ENCODE peak calls at places on chromosomes 13 and 19, in seven cellular contexts. P, U, O, D, Z, B and T are unnamed samples.

GRCh38 chr13:75049936-75050335 is 432.0 kb downstream of the TBC1D4 start:
- DNase-seq in P (no peak), U (no peak), O (no peak), D (no peak), Z (no peak), B (no peak), T (no peak)

GRCh38 chr13:76829572-76830327 is 56.5 kb downstream of the KCTD12 start:
- DNase-seq in P (no peak), U (no peak), O (no peak), D (no peak), Z (no peak), B (no peak), T (no peak)

GRCh38 chr19:3167533-3168272 is 10.9 kb upstream of the S1PR4 start:
- DNase-seq in P (no peak), U (no peak), O (no peak), D (no peak), Z (no peak), B (no peak), T (no peak)

GRCh38 chr13:91056746-91057145 is 290.7 kb upstream of the MIR17HG start:
- DNase-seq in P (no peak), U (no peak), O (no peak), D (no peak), Z (no peak), B (no peak), T (peak)

GRCh38 chr19:55830656-55831055 is 1.1 kb downstream of the NLRP11 start:
- DNase-seq in P (no peak), U (no peak), O (no peak), D (no peak), Z (no peak), B (no peak), T (no peak)

GRCh38 chr19:39467941-39468340 is 12.7 kb upstream of the TIMM50 start:
- DNase-seq in P (no peak), U (no peak), O (no peak), D (no peak), Z (no peak), B (no peak), T (no peak)

GRCh38 chr19:19352823-19353222 is 32.2 kb downstream of the MAU2 start:
- DNase-seq in P (no peak), U (no peak), O (no peak), D (no peak), Z (no peak), B (no peak), T (no peak)

GRCh38 chr19:40803857-40804782 is 5.1 kb downstream of the EGLN2 start:
- DNase-seq in P (no peak), U (no peak), O (no peak), D (no peak), Z (no peak), B (no peak), T (peak)

GRCh38 chr19:3699071-3699740 is 1.1 kb downstream of the PIP5K1C start:
- DNase-seq in P (peak), U (peak), O (no peak), D (no peak), Z (peak), B (peak), T (no peak)

GRCh38 chr13:44748439-44748838 is 172.3 kb upstream of the TSC22D1 start:
- DNase-seq in P (no peak), U (no peak), O (no peak), D (no peak), Z (no peak), B (no peak), T (no peak)

GRCh38 chr19:50333235-50333736 is 4.1 kb upstream of the KCNC3 start:
- DNase-seq in P (peak), U (peak), O (no peak), D (no peak), Z (peak), B (peak), T (peak)

GRCh38 chr19:2332341-2333026 is 4.0 kb downstream of the SPPL2B start:
- DNase-seq in P (no peak), U (no peak), O (no peak), D (no peak), Z (no peak), B (no peak), T (peak)

GRCh38 chr13:55307909-55308308 is 1832.8 kb upstream of the PRR20A start:
- DNase-seq in P (no peak), U (no peak), O (no peak), D (no peak), Z (no peak), B (no peak), T (no peak)

GRCh38 chr19:6048348-6048747 is 62.0 kb downstream of the RFX2 start:
- DNase-seq in P (peak), U (no peak), O (no peak), D (no peak), Z (no peak), B (no peak), T (no peak)

GRCh38 chr19:49895566-49896297 is 955 bp downstream of the IL4I1 start:
- DNase-seq in P (no peak), U (no peak), O (no peak), D (no peak), Z (no peak), B (no peak), T (no peak)

GRCh38 chr19:33392341-33393285 is 19.1 kb downstream of the CEBPG start:
- DNase-seq in P (no peak), U (no peak), O (no peak), D (no peak), Z (no peak), B (no peak), T (no peak)

GRCh38 chr13:35744566-35745203 is 268.2 kb upstream of the MAB21L1 start:
- DNase-seq in P (no peak), U (no peak), O (no peak), D (no peak), Z (peak), B (no peak), T (no peak)

GRCh38 chr13:33678084-33678483 is 139.9 kb upstream of the RFC3 start:
- DNase-seq in P (no peak), U (no peak), O (no peak), D (no peak), Z (no peak), B (no peak), T (peak)

GRCh38 chr13:100532836-100533435 is 55.7 kb downstream of the GGACT start:
- DNase-seq in P (peak), U (no peak), O (no peak), D (no peak), Z (no peak), B (no peak), T (no peak)

GRCh38 chr13:102911336-102911735 is 65.5 kb downstream of the ERCC5 start:
- DNase-seq in P (no peak), U (peak), O (peak), D (no peak), Z (no peak), B (no peak), T (no peak)

GRCh38 chr13:25848822-25849740 is 202.7 kb downstream of the SHISA2 start:
- DNase-seq in P (no peak), U (no peak), O (no peak), D (no peak), Z (no peak), B (no peak), T (no peak)

GRCh38 chr19:15177269-15178116 is 23.3 kb downstream of the NOTCH3 start:
- DNase-seq in P (peak), U (peak), O (no peak), D (peak), Z (peak), B (peak), T (no peak)

GRCh38 chr13:30908416-30908980 is 2.4 kb downstream of the MEDAG start:
- DNase-seq in P (no peak), U (no peak), O (no peak), D (no peak), Z (peak), B (peak), T (no peak)

GRCh38 chr13:39023316-39023715 is 14.6 kb downstream of the PROSER1 start:
- DNase-seq in P (no peak), U (no peak), O (no peak), D (no peak), Z (peak), B (peak), T (no peak)

GRCh38 chr19:18053571-18054219 is 33.0 kb downstream of the IL12RB1 start:
- DNase-seq in P (no peak), U (no peak), O (no peak), D (peak), Z (peak), B (peak), T (no peak)

GRCh38 chr19:8988204-8988603 is 22.0 kb downstream of the MUC16 start:
- DNase-seq in P (no peak), U (no peak), O (no peak), D (no peak), Z (no peak), B (no peak), T (no peak)

GRCh38 chr13:49792550-49793324 is at the start of gene KPNA3:
- DNase-seq in P (peak), U (peak), O (peak), D (peak), Z (peak), B (peak), T (peak)

GRCh38 chr13:49789961-49790360 is 2.5 kb downstream of the KPNA3 start:
- DNase-seq in P (no peak), U (no peak), O (no peak), D (no peak), Z (no peak), B (no peak), T (no peak)

GRCh38 chr13:49791753-49792549 is 531 bp downstream of the KPNA3 start:
- DNase-seq in P (no peak), U (peak), O (no peak), D (no peak), Z (peak), B (peak), T (peak)

GRCh38 chr13:49786609-49787008 is 5.9 kb downstream of the KPNA3 start:
- DNase-seq in P (no peak), U (no peak), O (no peak), D (no peak), Z (no peak), B (no peak), T (no peak)

GRCh38 chr13:49791214-49791752 is 1.2 kb downstream of the KPNA3 start:
- DNase-seq in P (no peak), U (peak), O (no peak), D (no peak), Z (peak), B (peak), T (peak)
- TF ChIP-seq CTCF in P (peak), U (peak), O (no peak), D (no peak), Z (no peak), B (no peak), T (peak)

GRCh38 chr19:16895467-16896097 is 6.8 kb downstream of the F2RL3 start:
- DNase-seq in P (no peak), U (no peak), O (no peak), D (no peak), Z (no peak), B (peak), T (no peak)
- H3K4me3 ChIP-seq in P (no peak), U (no peak), O (no peak), D (no peak), Z (no peak), B (no peak), T (no peak)

GRCh38 chr13:28718538-28719226 is at the start of gene SLC46A3:
- DNase-seq in P (peak), U (peak), O (peak), D (peak), Z (peak), B (peak), T (peak)
- TF ChIP-seq CTCF in P (peak), U (peak), O (no peak), D (no peak), Z (peak), B (no peak), T (peak)

GRCh38 chr13:93224545-93224944 is 2.1 kb upstream of the GPC6 start:
- DNase-seq in P (no peak), U (no peak), O (no peak), D (no peak), Z (peak), B (peak), T (no peak)

GRCh38 chr13:93226623-93227279 is at the start of gene GPC6:
- DNase-seq in P (no peak), U (peak), O (no peak), D (peak), Z (peak), B (peak), T (no peak)

GRCh38 chr13:93227280-93227905 is 786 bp downstream of the GPC6 start:
- DNase-seq in P (no peak), U (peak), O (no peak), D (no peak), Z (peak), B (peak), T (no peak)

GRCh38 chr13:93226065-93226622 is 463 bp upstream of the GPC6 start:
- DNase-seq in P (no peak), U (no peak), O (no peak), D (no peak), Z (no peak), B (no peak), T (no peak)

DNA sequence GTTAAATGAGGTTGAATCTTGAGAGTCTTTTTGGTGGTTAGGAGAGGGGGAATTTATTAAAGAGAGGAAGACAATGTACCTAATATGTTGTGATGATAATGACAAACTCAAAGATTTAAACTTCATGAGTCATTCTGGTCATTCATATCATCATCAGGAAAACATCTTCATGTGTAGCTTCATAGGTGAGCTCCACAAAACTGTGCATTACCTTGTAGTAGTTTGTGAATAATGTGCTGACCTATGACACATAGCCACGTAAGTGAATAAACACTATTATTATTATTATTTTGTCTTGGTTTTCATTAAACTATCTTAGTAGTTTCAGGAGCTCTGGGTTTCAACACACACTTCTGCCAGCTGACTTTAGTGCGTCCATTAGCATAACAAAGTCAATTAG is 997 bp upstream of the GPC6 start:
- DNase-seq in P (no peak), U (peak), O (no peak), D (no peak), Z (no peak), B (peak), T (no peak)
- H3K4me3 ChIP-seq in P (no peak), U (no peak), O (no peak), D (no peak), Z (no peak), B (no peak), T (no peak)

DNA sequence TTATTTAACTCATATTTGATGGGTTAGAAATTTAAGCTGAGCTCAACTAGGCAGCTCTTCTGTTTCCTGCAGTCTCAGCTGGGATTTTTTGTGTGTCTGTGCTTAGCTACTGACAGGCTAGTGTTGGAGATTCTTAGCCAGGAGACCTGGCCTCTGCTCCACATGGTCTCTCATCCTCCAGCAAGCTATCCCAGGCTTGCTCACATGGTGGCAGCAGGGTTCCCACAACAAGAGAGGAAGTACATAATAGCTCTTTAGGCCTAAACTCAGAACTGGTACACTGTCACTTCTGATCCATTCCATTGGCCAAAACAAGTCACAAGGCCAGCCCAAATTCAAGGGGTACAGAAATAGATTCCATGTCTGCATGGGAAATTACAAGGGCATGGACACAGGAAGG is 406.2 kb downstream of the SUCLA2 start:
- DNase-seq in P (no peak), U (peak), O (no peak), D (no peak), Z (peak), B (peak), T (no peak)
- TF ChIP-seq CTCF in P (no peak), U (peak), O (peak), D (peak), Z (no peak), B (peak), T (peak)

GRCh38 chr13:21999666-22000065 is 328.8 kb downstream of the FGF9 start:
- DNase-seq in P (no peak), U (no peak), O (no peak), D (no peak), Z (no peak), B (no peak), T (no peak)

GRCh38 chr13:21997726-21998125 is 326.9 kb downstream of the FGF9 start:
- DNase-seq in P (peak), U (no peak), O (no peak), D (no peak), Z (no peak), B (no peak), T (no peak)

GRCh38 chr13:21996049-21996448 is 325.2 kb downstream of the FGF9 start:
- DNase-seq in P (peak), U (no peak), O (no peak), D (no peak), Z (no peak), B (no peak), T (no peak)

GRCh38 chr13:22000191-22000590 is 329.3 kb downstream of the FGF9 start:
- DNase-seq in P (peak), U (no peak), O (no peak), D (no peak), Z (no peak), B (no peak), T (no peak)

DNA sequence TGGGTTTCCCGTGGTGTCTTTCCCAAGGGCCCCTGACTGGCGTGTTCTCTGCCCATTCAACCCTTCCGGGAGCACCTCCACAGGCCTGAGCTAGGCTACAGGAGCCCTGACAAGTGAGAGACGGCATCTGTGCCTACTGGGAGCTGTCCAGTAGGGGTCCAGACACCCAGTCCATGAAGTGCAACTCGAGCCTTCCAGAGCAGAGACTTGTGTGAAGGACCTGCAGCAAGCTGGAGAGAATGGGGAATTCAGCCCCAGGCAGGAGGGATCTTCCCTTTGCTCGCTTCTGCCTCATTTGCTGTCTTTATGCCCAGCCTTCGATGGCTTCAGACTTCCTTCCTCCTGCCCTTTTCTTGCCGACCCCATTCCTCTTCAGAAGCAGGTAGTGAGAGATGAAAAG is 327.4 kb downstream of the FGF9 start:
- DNase-seq in P (peak), U (no peak), O (no peak), D (no peak), Z (no peak), B (no peak), T (no peak)
- H3K4me3 ChIP-seq in P (no peak), U (no peak), O (no peak), D (no peak), Z (no peak), B (no peak), T (no peak)